ENCODE peak calls at places on chromosomes 5 and 9, in six cellular contexts. I is T47D; N is naive thymus-derived CD8-positive, alpha-beta T cell; L is cardiac muscle cell; S is fibroblast of pulmonary artery; K is RWPE1. C is an unnamed sample.

GRCh38 chr5:30574761-30575160 is 618.7 kb upstream of the CDH6 start:
- DNase-seq in L (no peak), S (peak), N (no peak), K (no peak), I (no peak), C (no peak)

GRCh38 chr9:23587433-23587832 is 238.6 kb downstream of the ELAVL2 start:
- DNase-seq in K (no peak), L (peak), I (peak), S (no peak), N (no peak), C (no peak)

GRCh38 chr9:112005939-112006338 is 109.3 kb downstream of the UGCG start:
- DNase-seq in L (no peak), K (no peak), N (no peak), I (no peak), S (no peak), C (no peak)

GRCh38 chr9:112489876-112490661 is 3.4 kb downstream of the KIAA1958 start:
- DNase-seq in K (no peak), L (no peak), S (no peak), N (no peak), I (no peak), C (no peak)

GRCh38 chr5:149177911-149178565 is 36.7 kb downstream of the ABLIM3 start:
- DNase-seq in L (no peak), N (no peak), K (no peak), I (peak), S (peak), C (no peak)

GRCh38 chr9:80305136-80305535 is 733.4 kb downstream of the TLE4 start:
- DNase-seq in S (no peak), L (no peak), K (no peak), I (no peak), N (no peak), C (no peak)

GRCh38 chr5:152532714-152533113 is 127.6 kb upstream of the NMUR2 start:
- DNase-seq in L (peak), N (no peak), K (peak), S (peak), I (peak), C (no peak)

GRCh38 chr9:127214421-127215265 is 49.9 kb upstream of the GARNL3 start:
- DNase-seq in L (peak), K (peak), S (peak), I (peak), N (peak), C (peak)

GRCh38 chr5:33852327-33852726 is 39.5 kb downstream of the ADAMTS12 start:
- DNase-seq in L (no peak), K (no peak), N (no peak), I (no peak), S (peak), C (no peak)

GRCh38 chr5:158873115-158873514 is 226.6 kb downstream of the EBF1 start:
- DNase-seq in I (no peak), S (no peak), L (no peak), N (no peak), K (no peak), C (no peak)

GRCh38 chr5:93078082-93079038 is 502.7 kb downstream of the NR2F1-AS1 start:
- DNase-seq in I (no peak), L (peak), K (peak), S (peak), N (no peak), C (no peak)